ENCODE peak calls at places on chromosomes 5 and 9, in seven cellular contexts. X is CD8-positive, alpha-beta memory T cell; D is Peyer's patch; E is CD4-positive, CD25-positive, alpha-beta regulatory T cell; I is CD8-positive, alpha-beta T cell; Y is CD4-positive, alpha-beta memory T cell; R is A549. P is an unnamed sample. For H3K9me3, the result is how much of the 10 kb centered on the place peaks cover.

GRCh38 chr5:57724836-57725235 is 242.2 kb upstream of the ACTBL2 start:
- DNase-seq in R (no peak), E (no peak), D (no peak), X (no peak), I (no peak), Y (no peak), P (no peak)

GRCh38 chr5:88833371-88834107 is 49.4 kb downstream of the MEF2C start:
- DNase-seq in X (no peak), D (no peak), I (peak), E (no peak), R (no peak), Y (peak), P (no peak)

GRCh38 chr9:135032041-135032835 is 55.2 kb upstream of the OLFM1 start:
- DNase-seq in I (no peak), R (no peak), D (peak), E (no peak), X (no peak), Y (no peak), P (no peak)

GRCh38 chr9:69120380-69121154 is 53.5 kb upstream of the TJP2 start:
- DNase-seq in D (peak), R (peak), X (no peak), E (no peak), I (no peak), Y (no peak), P (no peak)

GRCh38 chr9:74951725-74952151 is 974 bp downstream of the C9orf40 start:
- DNase-seq in E (peak), I (peak), D (peak), Y (no peak), R (peak), X (peak), P (peak)

GRCh38 chr9:98341157-98342102 is 86.0 kb upstream of the TBC1D2 start:
- DNase-seq in Y (no peak), X (no peak), D (no peak), I (no peak), R (no peak), E (no peak), P (no peak)

GRCh38 chr9:130174920-130175321 is 2.7 kb downstream of the NCS1 start:
- DNase-seq in X (no peak), I (no peak), D (no peak), E (no peak), R (no peak), Y (no peak), P (no peak)

GRCh38 chr9:27308691-27309390 is 11.9 kb upstream of the EQTN start:
- DNase-seq in E (no peak), R (no peak), X (no peak), D (no peak), I (no peak), Y (no peak), P (no peak)

GRCh38 chr9:104906441-104907277 is 21.3 kb downstream of the ABCA1 start:
- DNase-seq in R (no peak), I (no peak), X (no peak), Y (no peak), D (no peak), E (no peak), P (no peak)

GRCh38 chr9:99867536-99867935 is 38.9 kb upstream of the STX17 start:
- DNase-seq in I (no peak), E (no peak), D (no peak), X (no peak), R (no peak), Y (no peak), P (no peak)

GRCh38 chr5:98713027-98713426 is 60.4 kb upstream of the RGMB start:
- DNase-seq in D (no peak), E (no peak), I (no peak), X (no peak), Y (no peak), R (no peak), P (no peak)

GRCh38 chr5:91146905-91147600 is 236.1 kb downstream of the ARRDC3 start:
- DNase-seq in X (no peak), R (no peak), D (no peak), Y (no peak), I (no peak), E (no peak), P (no peak)

GRCh38 chr5:179118338-179118737 is 58.2 kb downstream of the ZNF354C start:
- DNase-seq in E (no peak), Y (no peak), I (no peak), R (no peak), X (no peak), D (no peak), P (no peak)

GRCh38 chr5:179120421-179120861 is 60.3 kb downstream of the ZNF354C start:
- DNase-seq in R (no peak), E (no peak), Y (no peak), D (no peak), X (no peak), I (no peak), P (no peak)

GRCh38 chr5:179120951-179121666 is 60.9 kb downstream of the ZNF354C start:
- DNase-seq in Y (no peak), X (no peak), I (no peak), R (no peak), E (no peak), D (no peak), P (no peak)

GRCh38 chr5:179118756-179119414 is 58.7 kb downstream of the ZNF354C start:
- DNase-seq in X (no peak), R (no peak), I (no peak), Y (no peak), E (no peak), D (no peak), P (no peak)

DNA sequence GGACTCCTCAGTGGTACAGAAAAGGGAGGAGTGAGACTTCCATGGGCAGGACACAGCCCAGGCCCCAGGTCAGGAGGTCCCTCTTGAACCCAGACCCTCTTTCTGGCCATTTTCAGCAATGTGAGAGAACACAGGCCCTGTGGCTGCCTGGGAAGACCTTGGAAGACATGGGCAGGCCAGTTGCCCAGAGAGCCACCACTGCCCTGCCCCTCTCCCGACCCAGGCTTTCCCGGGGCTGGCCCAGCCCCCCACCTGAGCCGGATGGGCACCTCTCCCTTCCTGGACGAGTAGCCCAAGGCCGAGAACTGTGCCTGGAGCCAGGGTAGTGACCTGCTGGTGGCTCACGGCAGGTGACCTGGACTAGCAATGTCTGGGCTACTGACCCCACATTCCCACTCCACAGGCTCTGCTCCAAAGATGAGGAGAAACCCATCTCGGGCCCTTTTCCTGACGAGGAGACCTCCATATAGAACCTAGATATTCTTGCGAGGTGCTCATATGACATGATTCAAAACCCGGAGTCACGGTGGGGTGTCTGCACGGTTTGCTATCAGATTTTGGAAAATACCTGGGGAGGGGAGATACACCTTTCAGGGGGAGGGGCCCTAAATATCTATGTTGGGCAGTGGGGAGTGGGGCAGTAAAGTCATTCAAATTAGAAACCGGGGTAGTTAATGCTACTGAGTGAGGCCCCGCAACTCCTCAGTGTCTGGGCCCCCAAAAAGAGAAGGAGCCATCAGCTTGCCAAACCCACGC is 59.4 kb downstream of the ZNF354C start:
- DNase-seq in I (no peak), R (no peak), D (no peak), Y (no peak), E (no peak), X (no peak), P (no peak)
- H3K9me3 ChIP-seq in I (under half), R (under half), D (under half), Y (under half), E (under half), X (under half), P (under half)

GRCh38 chr5:141343242-141343952 is at the start of gene PCDHGA3:
- DNase-seq in D (no peak), R (no peak), X (no peak), I (no peak), E (no peak), Y (no peak), P (no peak)
- H3K9me3 ChIP-seq in D (under half), R (under half), X (under half), I (under half), E (under half), Y (under half), P (under half)

GRCh38 chr5:179115845-179116524 is 55.8 kb downstream of the ZNF354C start:
- DNase-seq in Y (no peak), E (no peak), I (no peak), R (no peak), X (no peak), D (no peak), P (no peak)
- H3K9me3 ChIP-seq in Y (under half), E (under half), I (under half), R (under half), X (under half), D (under half), P (under half)

GRCh38 chr5:93598141-93598996 is 15.3 kb downstream of the NR2F1 start:
- DNase-seq in Y (no peak), D (no peak), R (no peak), I (no peak), X (no peak), E (no peak), P (no peak)
- H3K9me3 ChIP-seq in Y (under half), D (under half), R (under half), I (under half), X (under half), E (under half), P (under half)

DNA sequence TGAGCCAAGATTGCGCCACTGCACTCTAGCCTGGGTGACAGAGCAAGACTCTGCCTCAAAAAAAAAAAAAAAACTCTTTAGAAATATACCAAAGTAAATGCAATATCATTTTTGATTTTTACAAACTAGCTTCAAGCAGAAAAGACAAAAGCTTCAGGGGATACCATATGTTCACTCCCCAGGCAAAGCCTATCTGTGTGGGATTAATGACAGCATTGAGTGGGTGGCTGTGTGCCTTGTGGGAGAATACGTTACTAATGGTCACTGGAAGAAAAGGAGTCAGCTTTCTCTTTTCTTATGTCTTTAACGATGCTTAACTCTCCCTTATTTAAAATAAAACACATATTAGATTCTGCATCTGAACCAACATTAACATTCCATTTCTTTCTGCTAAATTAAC is 1.9 kb downstream of the PCA3 start:
- DNase-seq in I (no peak), E (no peak), X (no peak), R (no peak), Y (no peak), D (no peak), P (no peak)
- H3K9me3 ChIP-seq in I (under half), E (under half), X (under half), R (under half), Y (under half), D (under half), P (under half)

DNA sequence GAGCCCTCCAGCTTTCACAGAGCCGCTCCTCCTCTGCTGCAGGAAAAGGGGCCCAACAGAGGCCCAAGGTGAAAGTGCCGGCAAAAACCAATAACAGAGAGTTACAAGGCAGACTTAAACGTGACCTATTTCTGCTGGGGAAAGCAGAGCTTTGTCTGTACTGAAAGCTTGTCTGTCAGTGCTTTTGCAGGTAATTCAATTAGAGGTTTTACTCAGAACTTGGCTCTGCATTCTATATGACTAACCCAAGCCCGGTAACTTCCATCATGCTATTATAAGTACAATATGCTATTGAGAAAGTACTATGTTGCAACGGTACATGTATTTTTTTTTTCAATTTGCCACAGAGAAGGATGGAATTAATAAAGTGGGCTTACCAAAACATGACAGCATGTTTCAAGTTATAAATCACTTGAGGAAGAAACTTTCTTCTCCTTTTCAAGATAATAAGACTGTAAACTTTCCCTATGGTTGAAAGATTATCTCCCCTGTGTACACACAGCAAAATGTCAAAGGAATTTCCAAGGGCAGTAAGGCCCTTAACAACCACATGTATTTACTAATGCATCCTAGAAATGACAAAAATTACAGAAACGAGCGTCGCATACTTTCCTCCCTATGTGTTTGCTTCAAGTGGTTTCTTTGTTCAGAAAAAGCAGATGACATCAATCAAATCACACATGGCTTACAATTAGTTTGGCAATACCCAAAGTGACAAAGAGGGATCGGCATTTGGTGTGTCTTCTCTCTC is 282.5 kb downstream of the EFNA5 start:
- DNase-seq in Y (no peak), R (no peak), I (no peak), D (no peak), E (no peak), X (no peak), P (no peak)
- H3K9me3 ChIP-seq in Y (under half), R (under half), I (under half), D (under half), E (under half), X (under half), P (under half)

GRCh38 chr5:4410151-4410550 is 730.0 kb upstream of the ADAMTS16 start:
- DNase-seq in D (no peak), X (no peak), I (no peak), Y (no peak), E (no peak), R (no peak), P (no peak)

GRCh38 chr5:4419276-4419675 is 720.9 kb upstream of the ADAMTS16 start:
- DNase-seq in X (no peak), I (no peak), D (no peak), R (no peak), Y (no peak), E (no peak), P (no peak)

GRCh38 chr5:4411664-4412063 is 728.5 kb upstream of the ADAMTS16 start:
- DNase-seq in I (no peak), Y (no peak), E (no peak), R (no peak), D (no peak), X (no peak), P (no peak)

GRCh38 chr5:4413996-4414395 is 726.1 kb upstream of the ADAMTS16 start:
- DNase-seq in Y (no peak), R (no peak), E (no peak), X (no peak), D (no peak), I (no peak), P (no peak)
- H3K9me3 ChIP-seq in Y (under half), R (under half), E (under half), X (under half), D (under half), I (under half), P (under half)

P was measured in T-helper 17 cell.